ENCODE peak calls at places on chromosomes 2 and 18, in ten cellular contexts. One of them, this sample, is unnamed.

GRCh38 chr18:68779169-68779568 is 18.7 kb upstream of the CCDC102B start:
- DNase-seq in HepG2: no peak
- DNase-seq in heart left ventricle: no peak
- DNase-seq in NCI-H2029: no peak
- DNase-seq in NCI-H510A treated with DMSO at 0.1 percent for 48 hours: no peak
- DNase-seq in GM12864: no peak
- DNase-seq in NCI-H187 treated with DMSO at 0.1 percent for 48 hours: no peak
- DNase-seq in CD8-positive, alpha-beta memory T cell: no peak
- DNase-seq in stimulated activated CD4-positive, alpha-beta T cell treated with anti-CD3 and anti-CD28 coated beads, TNF-alpha, amount 100 ng/mL, for 1 hour: no peak
- DNase-seq in tibial artery: no peak
- DNase-seq in this sample: no peak

GRCh38 chr2:8430628-8431027 is 251.2 kb upstream of the ID2 start:
- DNase-seq in HepG2: no peak
- DNase-seq in heart left ventricle: no peak
- DNase-seq in NCI-H2029: no peak
- DNase-seq in NCI-H510A treated with DMSO at 0.1 percent for 48 hours: no peak
- DNase-seq in GM12864: no peak
- DNase-seq in NCI-H187 treated with DMSO at 0.1 percent for 48 hours: no peak
- DNase-seq in CD8-positive, alpha-beta memory T cell: no peak
- DNase-seq in stimulated activated CD4-positive, alpha-beta T cell treated with anti-CD3 and anti-CD28 coated beads, TNF-alpha, amount 100 ng/mL, for 1 hour: no peak
- DNase-seq in tibial artery: no peak
- DNase-seq in this sample: no peak

GRCh38 chr2:11761259-11761658 is 14.8 kb downstream of the LPIN1 start:
- DNase-seq in HepG2: no peak
- DNase-seq in heart left ventricle: no peak
- DNase-seq in NCI-H2029: peak; percentile 25
- DNase-seq in NCI-H510A treated with DMSO at 0.1 percent for 48 hours: no peak
- DNase-seq in GM12864: no peak
- DNase-seq in NCI-H187 treated with DMSO at 0.1 percent for 48 hours: peak; percentile 48
- DNase-seq in CD8-positive, alpha-beta memory T cell: no peak
- DNase-seq in stimulated activated CD4-positive, alpha-beta T cell treated with anti-CD3 and anti-CD28 coated beads, TNF-alpha, amount 100 ng/mL, for 1 hour: no peak
- DNase-seq in tibial artery: no peak
- DNase-seq in this sample: no peak

GRCh38 chr2:64226611-64227010 is 82.4 kb upstream of the PELI1 start:
- DNase-seq in HepG2: no peak
- DNase-seq in heart left ventricle: no peak
- DNase-seq in NCI-H2029: no peak
- DNase-seq in NCI-H510A treated with DMSO at 0.1 percent for 48 hours: no peak
- DNase-seq in GM12864: no peak
- DNase-seq in NCI-H187 treated with DMSO at 0.1 percent for 48 hours: no peak
- DNase-seq in CD8-positive, alpha-beta memory T cell: no peak
- DNase-seq in stimulated activated CD4-positive, alpha-beta T cell treated with anti-CD3 and anti-CD28 coated beads, TNF-alpha, amount 100 ng/mL, for 1 hour: no peak
- DNase-seq in tibial artery: no peak
- DNase-seq in this sample: no peak

GRCh38 chr2:44291281-44292248 is 16.3 kb downstream of the SLC3A1 start:
- DNase-seq in HepG2: peak; percentile 95
- DNase-seq in heart left ventricle: no peak
- DNase-seq in NCI-H2029: no peak
- DNase-seq in NCI-H510A treated with DMSO at 0.1 percent for 48 hours: peak; percentile 13
- DNase-seq in GM12864: no peak
- DNase-seq in NCI-H187 treated with DMSO at 0.1 percent for 48 hours: no peak
- DNase-seq in CD8-positive, alpha-beta memory T cell: no peak
- DNase-seq in stimulated activated CD4-positive, alpha-beta T cell treated with anti-CD3 and anti-CD28 coated beads, TNF-alpha, amount 100 ng/mL, for 1 hour: no peak
- DNase-seq in tibial artery: peak; percentile 38
- DNase-seq in this sample: peak; percentile 21

GRCh38 chr2:21404827-21405625 is 281.3 kb downstream of the TDRD15 start:
- DNase-seq in HepG2: no peak
- DNase-seq in heart left ventricle: no peak
- DNase-seq in NCI-H2029: no peak
- DNase-seq in NCI-H510A treated with DMSO at 0.1 percent for 48 hours: no peak
- DNase-seq in GM12864: no peak
- DNase-seq in NCI-H187 treated with DMSO at 0.1 percent for 48 hours: no peak
- DNase-seq in CD8-positive, alpha-beta memory T cell: no peak
- DNase-seq in stimulated activated CD4-positive, alpha-beta T cell treated with anti-CD3 and anti-CD28 coated beads, TNF-alpha, amount 100 ng/mL, for 1 hour: no peak
- DNase-seq in tibial artery: no peak
- DNase-seq in this sample: no peak

GRCh38 chr2:84991404-84992151 is 20.6 kb downstream of the KCMF1 start:
- DNase-seq in HepG2: no peak
- DNase-seq in heart left ventricle: no peak
- DNase-seq in NCI-H2029: no peak
- DNase-seq in NCI-H510A treated with DMSO at 0.1 percent for 48 hours: no peak
- DNase-seq in GM12864: no peak
- DNase-seq in NCI-H187 treated with DMSO at 0.1 percent for 48 hours: no peak
- DNase-seq in CD8-positive, alpha-beta memory T cell: no peak
- DNase-seq in stimulated activated CD4-positive, alpha-beta T cell treated with anti-CD3 and anti-CD28 coated beads, TNF-alpha, amount 100 ng/mL, for 1 hour: no peak
- DNase-seq in tibial artery: no peak
- DNase-seq in this sample: no peak

GRCh38 chr2:187529977-187530721 is 24.1 kb downstream of the TFPI start:
- DNase-seq in HepG2: peak; percentile 79
- DNase-seq in heart left ventricle: no peak
- DNase-seq in NCI-H2029: no peak
- DNase-seq in NCI-H510A treated with DMSO at 0.1 percent for 48 hours: no peak
- DNase-seq in GM12864: no peak
- DNase-seq in NCI-H187 treated with DMSO at 0.1 percent for 48 hours: no peak
- DNase-seq in CD8-positive, alpha-beta memory T cell: no peak
- DNase-seq in stimulated activated CD4-positive, alpha-beta T cell treated with anti-CD3 and anti-CD28 coated beads, TNF-alpha, amount 100 ng/mL, for 1 hour: no peak
- DNase-seq in tibial artery: no peak
- DNase-seq in this sample: no peak

GRCh38 chr2:180359522-180360282 is 352.6 kb upstream of the CWC22 start:
- DNase-seq in HepG2: no peak
- DNase-seq in heart left ventricle: no peak
- DNase-seq in NCI-H2029: peak; percentile 72
- DNase-seq in NCI-H510A treated with DMSO at 0.1 percent for 48 hours: peak; percentile 82
- DNase-seq in GM12864: peak; percentile 30
- DNase-seq in NCI-H187 treated with DMSO at 0.1 percent for 48 hours: no peak
- DNase-seq in CD8-positive, alpha-beta memory T cell: peak; percentile 6
- DNase-seq in stimulated activated CD4-positive, alpha-beta T cell treated with anti-CD3 and anti-CD28 coated beads, TNF-alpha, amount 100 ng/mL, for 1 hour: no peak
- DNase-seq in tibial artery: no peak
- DNase-seq in this sample: no peak

GRCh38 chr2:102111823-102112222 is 30.7 kb upstream of the IL1R1 start:
- DNase-seq in HepG2: peak; percentile 71
- DNase-seq in heart left ventricle: no peak
- DNase-seq in NCI-H2029: no peak
- DNase-seq in NCI-H510A treated with DMSO at 0.1 percent for 48 hours: no peak
- DNase-seq in GM12864: no peak
- DNase-seq in NCI-H187 treated with DMSO at 0.1 percent for 48 hours: no peak
- DNase-seq in CD8-positive, alpha-beta memory T cell: no peak
- DNase-seq in stimulated activated CD4-positive, alpha-beta T cell treated with anti-CD3 and anti-CD28 coated beads, TNF-alpha, amount 100 ng/mL, for 1 hour: no peak
- DNase-seq in tibial artery: no peak
- DNase-seq in this sample: no peak

GRCh38 chr2:234632527-234633391 is 135.9 kb upstream of the ARL4C start:
- DNase-seq in HepG2: no peak
- DNase-seq in heart left ventricle: no peak
- DNase-seq in NCI-H2029: no peak
- DNase-seq in NCI-H510A treated with DMSO at 0.1 percent for 48 hours: no peak
- DNase-seq in GM12864: no peak
- DNase-seq in NCI-H187 treated with DMSO at 0.1 percent for 48 hours: no peak
- DNase-seq in CD8-positive, alpha-beta memory T cell: no peak
- DNase-seq in stimulated activated CD4-positive, alpha-beta T cell treated with anti-CD3 and anti-CD28 coated beads, TNF-alpha, amount 100 ng/mL, for 1 hour: no peak
- DNase-seq in tibial artery: no peak
- DNase-seq in this sample: no peak

GRCh38 chr2:14632133-14632936 is at the start of gene LRATD1:
- DNase-seq in HepG2: peak; percentile 50
- DNase-seq in heart left ventricle: peak; percentile 89
- DNase-seq in NCI-H2029: peak; percentile 80
- DNase-seq in NCI-H510A treated with DMSO at 0.1 percent for 48 hours: peak; percentile 90
- DNase-seq in GM12864: no peak
- DNase-seq in NCI-H187 treated with DMSO at 0.1 percent for 48 hours: peak; percentile 85
- DNase-seq in CD8-positive, alpha-beta memory T cell: no peak
- DNase-seq in stimulated activated CD4-positive, alpha-beta T cell treated with anti-CD3 and anti-CD28 coated beads, TNF-alpha, amount 100 ng/mL, for 1 hour: no peak
- DNase-seq in tibial artery: peak; percentile 43
- DNase-seq in this sample: peak; percentile 82

GRCh38 chr2:127100261-127101047 is 6.5 kb downstream of the BIN1 start:
- DNase-seq in HepG2: peak; percentile 79
- DNase-seq in heart left ventricle: no peak
- DNase-seq in NCI-H2029: peak; percentile 74
- DNase-seq in NCI-H510A treated with DMSO at 0.1 percent for 48 hours: peak; percentile 12
- DNase-seq in GM12864: no peak
- DNase-seq in NCI-H187 treated with DMSO at 0.1 percent for 48 hours: no peak
- DNase-seq in CD8-positive, alpha-beta memory T cell: no peak
- DNase-seq in stimulated activated CD4-positive, alpha-beta T cell treated with anti-CD3 and anti-CD28 coated beads, TNF-alpha, amount 100 ng/mL, for 1 hour: no peak
- DNase-seq in tibial artery: no peak
- DNase-seq in this sample: no peak

GRCh38 chr2:27461118-27461517 is 18.9 kb downstream of the KRTCAP3 start:
- DNase-seq in HepG2: no peak
- DNase-seq in heart left ventricle: no peak
- DNase-seq in NCI-H2029: peak; percentile 75
- DNase-seq in NCI-H510A treated with DMSO at 0.1 percent for 48 hours: no peak
- DNase-seq in GM12864: no peak
- DNase-seq in NCI-H187 treated with DMSO at 0.1 percent for 48 hours: no peak
- DNase-seq in CD8-positive, alpha-beta memory T cell: no peak
- DNase-seq in stimulated activated CD4-positive, alpha-beta T cell treated with anti-CD3 and anti-CD28 coated beads, TNF-alpha, amount 100 ng/mL, for 1 hour: no peak
- DNase-seq in tibial artery: no peak
- DNase-seq in this sample: no peak

GRCh38 chr18:69982417-69982816 is 34.7 kb upstream of the CD226 start:
- DNase-seq in HepG2: no peak
- DNase-seq in heart left ventricle: no peak
- DNase-seq in NCI-H2029: no peak
- DNase-seq in NCI-H510A treated with DMSO at 0.1 percent for 48 hours: no peak
- DNase-seq in GM12864: no peak
- DNase-seq in NCI-H187 treated with DMSO at 0.1 percent for 48 hours: no peak
- DNase-seq in CD8-positive, alpha-beta memory T cell: no peak
- DNase-seq in stimulated activated CD4-positive, alpha-beta T cell treated with anti-CD3 and anti-CD28 coated beads, TNF-alpha, amount 100 ng/mL, for 1 hour: no peak
- DNase-seq in tibial artery: no peak
- DNase-seq in this sample: no peak

GRCh38 chr18:28816155-28816554 is 639.2 kb upstream of the CDH2 start:
- DNase-seq in HepG2: no peak
- DNase-seq in heart left ventricle: no peak
- DNase-seq in NCI-H2029: no peak
- DNase-seq in NCI-H510A treated with DMSO at 0.1 percent for 48 hours: no peak
- DNase-seq in GM12864: no peak
- DNase-seq in NCI-H187 treated with DMSO at 0.1 percent for 48 hours: no peak
- DNase-seq in CD8-positive, alpha-beta memory T cell: no peak
- DNase-seq in stimulated activated CD4-positive, alpha-beta T cell treated with anti-CD3 and anti-CD28 coated beads, TNF-alpha, amount 100 ng/mL, for 1 hour: no peak
- DNase-seq in tibial artery: no peak
- DNase-seq in this sample: no peak

GRCh38 chr2:240993446-240994160 is 4.8 kb upstream of the SNED1 start:
- DNase-seq in HepG2: no peak
- DNase-seq in heart left ventricle: no peak
- DNase-seq in NCI-H2029: no peak
- DNase-seq in NCI-H510A treated with DMSO at 0.1 percent for 48 hours: no peak
- DNase-seq in GM12864: no peak
- DNase-seq in NCI-H187 treated with DMSO at 0.1 percent for 48 hours: no peak
- DNase-seq in CD8-positive, alpha-beta memory T cell: no peak
- DNase-seq in stimulated activated CD4-positive, alpha-beta T cell treated with anti-CD3 and anti-CD28 coated beads, TNF-alpha, amount 100 ng/mL, for 1 hour: no peak
- DNase-seq in tibial artery: no peak
- DNase-seq in this sample: peak; percentile 20

GRCh38 chr18:63930774-63931354 is 18.2 kb upstream of the HMSD start:
- DNase-seq in HepG2: no peak
- DNase-seq in heart left ventricle: no peak
- DNase-seq in NCI-H2029: no peak
- DNase-seq in NCI-H510A treated with DMSO at 0.1 percent for 48 hours: no peak
- DNase-seq in GM12864: no peak
- DNase-seq in NCI-H187 treated with DMSO at 0.1 percent for 48 hours: no peak
- DNase-seq in CD8-positive, alpha-beta memory T cell: no peak
- DNase-seq in stimulated activated CD4-positive, alpha-beta T cell treated with anti-CD3 and anti-CD28 coated beads, TNF-alpha, amount 100 ng/mL, for 1 hour: no peak
- DNase-seq in tibial artery: no peak
- DNase-seq in this sample: no peak

GRCh38 chr2:51028829-51029228 is 3.1 kb downstream of the NRXN1 start:
- DNase-seq in HepG2: no peak
- DNase-seq in heart left ventricle: no peak
- DNase-seq in NCI-H2029: no peak
- DNase-seq in NCI-H510A treated with DMSO at 0.1 percent for 48 hours: no peak
- DNase-seq in GM12864: no peak
- DNase-seq in NCI-H187 treated with DMSO at 0.1 percent for 48 hours: no peak
- DNase-seq in CD8-positive, alpha-beta memory T cell: no peak
- DNase-seq in stimulated activated CD4-positive, alpha-beta T cell treated with anti-CD3 and anti-CD28 coated beads, TNF-alpha, amount 100 ng/mL, for 1 hour: no peak
- DNase-seq in tibial artery: no peak
- DNase-seq in this sample: no peak

GRCh38 chr2:118061135-118061955 is 26.9 kb upstream of the INSIG2 start:
- DNase-seq in HepG2: peak; percentile 52
- DNase-seq in heart left ventricle: no peak
- DNase-seq in NCI-H2029: no peak
- DNase-seq in NCI-H510A treated with DMSO at 0.1 percent for 48 hours: no peak
- DNase-seq in GM12864: peak; percentile 46
- DNase-seq in NCI-H187 treated with DMSO at 0.1 percent for 48 hours: no peak
- DNase-seq in CD8-positive, alpha-beta memory T cell: no peak
- DNase-seq in stimulated activated CD4-positive, alpha-beta T cell treated with anti-CD3 and anti-CD28 coated beads, TNF-alpha, amount 100 ng/mL, for 1 hour: no peak
- DNase-seq in tibial artery: peak; percentile 26
- DNase-seq in this sample: no peak

GRCh38 chr18:26574958-26575864 is 26.9 kb upstream of the KCTD1 start:
- DNase-seq in HepG2: peak; percentile 52
- DNase-seq in heart left ventricle: peak; percentile 76
- DNase-seq in NCI-H2029: no peak
- DNase-seq in NCI-H510A treated with DMSO at 0.1 percent for 48 hours: peak; percentile 30
- DNase-seq in GM12864: no peak
- DNase-seq in NCI-H187 treated with DMSO at 0.1 percent for 48 hours: no peak
- DNase-seq in CD8-positive, alpha-beta memory T cell: no peak
- DNase-seq in stimulated activated CD4-positive, alpha-beta T cell treated with anti-CD3 and anti-CD28 coated beads, TNF-alpha, amount 100 ng/mL, for 1 hour: no peak
- DNase-seq in tibial artery: peak; percentile 28
- DNase-seq in this sample: no peak

GRCh38 chr2:9440058-9440727 is 16.7 kb downstream of the CPSF3 start:
- DNase-seq in HepG2: no peak
- DNase-seq in heart left ventricle: no peak
- DNase-seq in NCI-H2029: no peak
- DNase-seq in NCI-H510A treated with DMSO at 0.1 percent for 48 hours: no peak
- DNase-seq in GM12864: no peak
- DNase-seq in NCI-H187 treated with DMSO at 0.1 percent for 48 hours: no peak
- DNase-seq in CD8-positive, alpha-beta memory T cell: no peak
- DNase-seq in stimulated activated CD4-positive, alpha-beta T cell treated with anti-CD3 and anti-CD28 coated beads, TNF-alpha, amount 100 ng/mL, for 1 hour: no peak
- DNase-seq in tibial artery: no peak
- DNase-seq in this sample: no peak

GRCh38 chr2:109382946-109383345 is 230.8 kb downstream of the SEPTIN10 start:
- DNase-seq in HepG2: no peak
- DNase-seq in heart left ventricle: peak; percentile 66
- DNase-seq in NCI-H2029: peak; percentile 91
- DNase-seq in NCI-H510A treated with DMSO at 0.1 percent for 48 hours: peak; percentile 84
- DNase-seq in GM12864: no peak
- DNase-seq in NCI-H187 treated with DMSO at 0.1 percent for 48 hours: peak; percentile 32
- DNase-seq in CD8-positive, alpha-beta memory T cell: no peak
- DNase-seq in stimulated activated CD4-positive, alpha-beta T cell treated with anti-CD3 and anti-CD28 coated beads, TNF-alpha, amount 100 ng/mL, for 1 hour: no peak
- DNase-seq in tibial artery: peak; percentile 80
- DNase-seq in this sample: peak; percentile 39

GRCh38 chr2:239143858-239144712 is 256.7 kb downstream of the HDAC4 start:
- DNase-seq in HepG2: peak; percentile 28
- DNase-seq in heart left ventricle: peak; percentile 52
- DNase-seq in NCI-H2029: no peak
- DNase-seq in NCI-H510A treated with DMSO at 0.1 percent for 48 hours: peak; percentile 4
- DNase-seq in GM12864: no peak
- DNase-seq in NCI-H187 treated with DMSO at 0.1 percent for 48 hours: no peak
- DNase-seq in CD8-positive, alpha-beta memory T cell: no peak
- DNase-seq in stimulated activated CD4-positive, alpha-beta T cell treated with anti-CD3 and anti-CD28 coated beads, TNF-alpha, amount 100 ng/mL, for 1 hour: no peak
- DNase-seq in tibial artery: no peak
- DNase-seq in this sample: no peak

GRCh38 chr2:196586511-196586991 is 53.0 kb upstream of the CCDC150 start:
- DNase-seq in HepG2: no peak
- DNase-seq in heart left ventricle: no peak
- DNase-seq in NCI-H2029: no peak
- DNase-seq in NCI-H510A treated with DMSO at 0.1 percent for 48 hours: peak; percentile 75
- DNase-seq in GM12864: no peak
- DNase-seq in NCI-H187 treated with DMSO at 0.1 percent for 48 hours: no peak
- DNase-seq in CD8-positive, alpha-beta memory T cell: no peak
- DNase-seq in stimulated activated CD4-positive, alpha-beta T cell treated with anti-CD3 and anti-CD28 coated beads, TNF-alpha, amount 100 ng/mL, for 1 hour: no peak
- DNase-seq in tibial artery: no peak
- DNase-seq in this sample: no peak

GRCh38 chr2:121567452-121567851 is 36.8 kb downstream of the RNU4ATAC start:
- DNase-seq in HepG2: no peak
- DNase-seq in heart left ventricle: no peak
- DNase-seq in NCI-H2029: no peak
- DNase-seq in NCI-H510A treated with DMSO at 0.1 percent for 48 hours: no peak
- DNase-seq in GM12864: no peak
- DNase-seq in NCI-H187 treated with DMSO at 0.1 percent for 48 hours: no peak
- DNase-seq in CD8-positive, alpha-beta memory T cell: no peak
- DNase-seq in stimulated activated CD4-positive, alpha-beta T cell treated with anti-CD3 and anti-CD28 coated beads, TNF-alpha, amount 100 ng/mL, for 1 hour: no peak
- DNase-seq in tibial artery: no peak
- DNase-seq in this sample: no peak

This sample was measured in uterus.